ENCODE peak calls at places on chromosomes 2 and 18, in six cellular contexts. U, V, F, W, E and R are unnamed samples.

GRCh38 chr2:175154670-175155082 is 13.3 kb downstream of the ATF2 start:
- DNase-seq in V (no peak), U (peak; percentile 3), W (no peak), F (no peak), E (peak; percentile 89), R (no peak)

GRCh38 chr2:148594216-148594615 is 50.3 kb upstream of the EPC2 start:
- DNase-seq in W (no peak), F (no peak), E (no peak), V (no peak), U (no peak), R (peak; percentile 15)

GRCh38 chr18:14086459-14087231 is 45.6 kb downstream of the ZNF519 start:
- DNase-seq in U (no peak), V (peak; percentile 34), F (no peak), E (peak; percentile 37), W (no peak), R (no peak)

GRCh38 chr18:22930089-22930713 is 2.9 kb upstream of the RBBP8 start:
- DNase-seq in W (peak; percentile 92), F (peak; percentile 77), V (peak; percentile 78), U (peak; percentile 57), E (peak; percentile 70), R (peak; percentile 74)

GRCh38 chr2:3870997-3871396 is 167.6 kb downstream of the DCDC2C start:
- DNase-seq in E (no peak), U (no peak), W (no peak), F (no peak), V (no peak), R (no peak)

GRCh38 chr2:98013407-98014042 is 17.8 kb upstream of the TMEM131 start:
- DNase-seq in F (no peak), U (no peak), V (no peak), W (no peak), E (peak; percentile 73), R (no peak)

GRCh38 chr18:11750171-11750570 is 61.1 kb downstream of the GNAL start:
- DNase-seq in V (no peak), U (no peak), F (no peak), W (no peak), E (no peak), R (no peak)

GRCh38 chr2:101697124-101697793 is at the start of gene MAP4K4:
- DNase-seq in F (peak; percentile 84), V (peak; percentile 67), U (peak; percentile 44), W (peak; percentile 83), E (peak; percentile 77), R (peak; percentile 81)

GRCh38 chr2:15771124-15771523 is 169.2 kb upstream of the MYCN start:
- DNase-seq in E (no peak), U (no peak), V (no peak), F (no peak), W (no peak), R (no peak)

GRCh38 chr18:79853303-79853992 is 55.7 kb downstream of the KCNG2 start:
- DNase-seq in W (peak; percentile 15), F (no peak), V (no peak), U (no peak), E (no peak), R (no peak)

GRCh38 chr18:36095936-36096519 is 28.7 kb upstream of the RPRD1A start:
- DNase-seq in E (peak; percentile 85), F (no peak), V (peak; percentile 55), W (no peak), U (peak; percentile 71), R (no peak)

GRCh38 chr2:148640767-148641166 is 3.8 kb upstream of the EPC2 start:
- DNase-seq in F (no peak), U (no peak), V (no peak), E (peak; percentile 25), W (peak; percentile 61), R (no peak)

GRCh38 chr18:69588301-69588700 is 187.6 kb downstream of the DOK6 start:
- DNase-seq in U (no peak), W (no peak), E (peak; percentile 5), F (no peak), V (no peak), R (no peak)

GRCh38 chr18:61679836-61680235 is 213.0 kb downstream of the RNF152 start:
- DNase-seq in F (no peak), W (no peak), E (no peak), U (no peak), V (no peak), R (no peak)

GRCh38 chr2:46690825-46691224 is 211.5 kb downstream of the TMEM247 start:
- DNase-seq in U (peak; percentile 44), F (no peak), W (no peak), V (peak; percentile 78), E (peak; percentile 95), R (no peak)

GRCh38 chr18:63848159-63848558 is 39.3 kb upstream of the SERPINB2 start:
- DNase-seq in V (peak; percentile 62), W (no peak), F (no peak), E (peak; percentile 75), U (peak; percentile 66), R (no peak)

GRCh38 chr2:161419338-161419965 is 3.4 kb downstream of the TBR1 start:
- DNase-seq in V (no peak), U (no peak), W (no peak), E (no peak), F (no peak), R (no peak)

GRCh38 chr2:27956895-27957294 is 66.4 kb downstream of the BABAM2 start:
- DNase-seq in V (no peak), F (no peak), W (no peak), U (no peak), E (peak; percentile 81), R (no peak)

DNA sequence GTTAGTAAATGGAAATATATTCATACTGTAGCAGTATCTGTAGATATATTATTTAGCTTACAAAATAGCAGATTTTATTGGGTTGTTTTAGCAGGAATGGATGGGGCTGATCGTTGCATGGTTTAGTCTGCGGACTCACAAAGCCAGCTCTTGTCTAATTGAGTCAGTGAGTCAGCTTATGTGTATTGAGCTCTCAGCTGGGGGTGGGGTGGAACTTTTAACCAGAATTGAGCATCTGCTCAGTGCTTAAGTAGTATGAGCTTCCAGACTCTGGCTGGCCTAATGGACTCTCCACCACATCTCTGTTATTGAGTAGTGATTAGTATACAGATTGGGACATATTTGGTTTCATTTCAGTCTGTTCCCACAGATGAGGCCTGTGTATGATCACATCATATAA is 151.9 kb downstream of the THSD7B start:
- DNase-seq in U (no peak), E (no peak), F (no peak), W (no peak), V (peak; percentile 18), R (no peak)
- TF ChIP-seq CTCF in U (no peak), E (no peak), F (no peak), W (no peak), V (no peak), R (no peak)

GRCh38 chr2:8682719-8683667 is 1.1 kb downstream of the ID2 start:
- DNase-seq in F (peak; percentile 40), V (peak; percentile 57), U (peak; percentile 8), E (peak; percentile 55), W (peak; percentile 77), R (peak; percentile 92)
- TF ChIP-seq POLR2A in F (no peak), V (no peak), U (no peak), E (peak; percentile 19), W (peak; percentile 11), R (no peak)

GRCh38 chr18:54140641-54141040 is 83.8 kb downstream of the MBD2 start:
- DNase-seq in E (peak; percentile 72), U (no peak), W (no peak), V (no peak), F (no peak), R (no peak)
- H3K4me3 ChIP-seq in E (no peak overlapping the region), U (no peak overlapping the region), W (no peak overlapping the region), V (no peak overlapping the region), F (no peak overlapping the region), R (no peak overlapping the region)

GRCh38 chr2:45441571-45441970 is 169.5 kb downstream of the SRBD1 start:
- DNase-seq in U (no peak), W (no peak), F (no peak), E (no peak), V (no peak), R (no peak)

GRCh38 chr2:45443012-45443411 is 168.1 kb downstream of the SRBD1 start:
- DNase-seq in E (no peak), F (no peak), V (no peak), W (no peak), U (no peak), R (no peak)

GRCh38 chr2:45438872-45439665 is 172.0 kb downstream of the SRBD1 start:
- DNase-seq in E (no peak), V (no peak), W (no peak), F (no peak), U (no peak), R (no peak)

GRCh38 chr2:45442026-45442425 is 169.0 kb downstream of the SRBD1 start:
- DNase-seq in E (no peak), V (no peak), F (no peak), W (no peak), U (no peak), R (no peak)

DNA sequence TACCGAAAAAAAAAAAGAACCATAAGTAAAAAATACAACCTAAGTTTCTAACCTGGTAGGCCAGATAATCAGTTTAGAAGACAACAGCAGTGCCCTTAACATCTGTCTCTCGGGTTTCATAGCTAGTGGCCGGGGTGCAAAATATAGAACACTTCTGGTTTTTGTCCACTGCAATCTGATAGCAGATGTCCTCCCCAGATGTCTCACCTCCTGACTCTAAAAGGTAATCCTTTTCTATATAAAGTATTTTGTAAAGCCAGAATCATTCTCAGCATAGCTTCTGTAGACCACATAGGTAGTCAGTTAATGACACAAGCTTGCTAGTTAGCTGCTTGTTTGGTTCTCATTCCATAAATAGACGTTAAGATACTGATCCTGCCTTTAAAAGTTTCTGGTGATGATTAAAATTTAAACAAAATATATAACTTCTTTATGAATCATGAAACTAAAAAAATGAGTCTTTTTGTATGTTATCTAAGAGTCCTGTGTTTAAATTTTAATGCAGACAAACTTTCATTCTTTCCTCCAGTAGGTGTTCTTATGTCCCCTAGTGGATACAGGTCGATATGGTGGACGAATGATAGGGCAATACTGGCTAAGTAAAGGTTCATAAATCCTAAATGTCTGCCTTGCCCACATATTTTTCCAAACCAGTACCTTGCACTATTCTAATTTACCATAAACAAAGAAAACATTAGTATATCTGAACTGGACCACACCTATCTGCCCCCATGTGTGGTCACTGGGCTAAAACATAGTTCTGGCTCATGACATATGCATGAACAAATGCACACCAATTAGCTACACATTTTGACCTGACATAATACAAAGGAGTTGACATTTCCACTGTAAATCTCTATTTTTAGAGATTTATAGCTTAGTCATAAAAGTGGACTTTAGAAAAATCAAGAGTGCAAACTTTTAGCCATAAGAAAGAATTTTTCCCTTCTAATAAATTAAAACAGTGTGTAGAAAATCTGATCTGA is 171.0 kb downstream of the SRBD1 start:
- DNase-seq in U (no peak), V (peak; percentile 37), F (no peak), E (peak; percentile 45), W (no peak), R (no peak)
- TF ChIP-seq CTCF in U (peak; percentile 21), V (peak; percentile 36), F (no peak), E (peak; percentile 26), W (no peak), R (no peak)

GRCh38 chr18:48951448-48952286 is 902 bp upstream of the SMAD7 start:
- DNase-seq in F (peak; percentile 89), V (peak; percentile 91), W (peak; percentile 94), U (no peak), E (peak; percentile 86), R (peak; percentile 81)
- TF ChIP-seq POLR2A in F (peak; percentile 63), V (peak; percentile 49), W (peak; percentile 84), U (no peak), E (peak; percentile 80), R (peak; percentile 51)